ENCODE peak calls at places on chromosome 10, in four cellular contexts. O is HCT116, F is HepG2, T is K562. A is an unnamed sample.
A peak's percentile ranks its signal among the peaks of the same experiment; 100 is the strongest.

GRCh38 chr10:98438715-98439114 is 8.0 kb downstream of the HPS1 start:
- DNase-seq in T (no peak), F (no peak), O (no peak), A (no peak)

GRCh38 chr10:79140906-79141305 is 72.1 kb downstream of the ZMIZ1 start:
- DNase-seq in F (no peak), T (no peak), O (no peak), A (no peak)

GRCh38 chr10:58919927-58920654 is 256.4 kb upstream of the PHYHIPL start:
- DNase-seq in O (peak; percentile 94), F (peak; percentile 12), T (no peak), A (peak; percentile 72)

GRCh38 chr10:28906934-28907333 is 229.6 kb downstream of the BAMBI start:
- DNase-seq in F (no peak), O (no peak), T (no peak), A (no peak)

GRCh38 chr10:105643662-105644061 is 1002.6 kb downstream of the SORCS3 start:
- DNase-seq in O (no peak), F (no peak), T (no peak), A (no peak)

GRCh38 chr10:119546009-119546408 is 3.5 kb upstream of the RGS10 start:
- DNase-seq in O (no peak), T (no peak), F (no peak), A (no peak)

GRCh38 chr10:26334932-26335573 is 103.1 kb upstream of the APBB1IP start:
- DNase-seq in O (peak; percentile 66), F (peak; percentile 50), T (peak; percentile 64), A (peak; percentile 60)

GRCh38 chr10:8726087-8726486 is 671.6 kb downstream of the GATA3 start:
- DNase-seq in O (no peak), F (no peak), T (no peak), A (no peak)

GRCh38 chr10:24383681-24384106 is 174.8 kb downstream of the KIAA1217 start:
- DNase-seq in F (peak; percentile 63), O (peak; percentile 81), T (peak; percentile 78), A (peak; percentile 33)

GRCh38 chr10:11162828-11163599 is 145.3 kb downstream of the CELF2 start:
- DNase-seq in F (no peak), T (peak; percentile 47), O (no peak), A (no peak)

GRCh38 chr10:42491801-42492200 is 146.6 kb downstream of the ZNF33B start:
- DNase-seq in F (no peak), O (no peak), T (no peak), A (no peak)

GRCh38 chr10:22816298-22816653 is 101.9 kb upstream of the PIP4K2A start:
- DNase-seq in T (peak; percentile 50), F (no peak), O (peak; percentile 89), A (peak; percentile 32)

GRCh38 chr10:110617455-110618162 is 26.5 kb upstream of the RBM20 start:
- DNase-seq in O (no peak), T (no peak), F (no peak), A (no peak)

GRCh38 chr10:70441161-70441876 is at the start of gene NODAL:
- DNase-seq in O (no peak), F (no peak), T (no peak), A (no peak)

DNA sequence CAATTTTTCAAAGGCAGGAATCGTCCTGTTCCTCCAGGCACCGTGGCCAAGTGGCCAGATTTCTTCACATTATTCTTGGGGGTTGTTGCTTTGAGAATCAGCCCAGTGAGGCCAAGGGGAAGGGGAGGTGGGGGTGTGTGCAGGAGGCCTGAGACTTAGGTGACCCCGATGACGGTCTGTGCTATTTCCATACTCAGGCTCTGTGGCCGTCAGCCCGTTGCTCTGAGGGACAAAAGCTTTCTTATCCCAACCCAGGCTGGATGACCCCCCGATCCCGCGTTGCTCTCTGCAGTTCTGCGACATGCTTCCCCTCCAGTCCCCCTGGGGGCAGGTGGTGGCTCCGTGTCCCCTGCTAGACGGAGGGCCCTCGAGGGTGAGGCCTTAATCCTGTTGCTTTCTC is 14.2 kb downstream of the DOCK1 start:
- DNase-seq in O (no peak), F (no peak), T (no peak), A (no peak)
- TF ChIP-seq TCF7L2 in O (no peak), F (no peak), T (no peak), A (no peak)

GRCh38 chr10:88902328-88902789 is 22.3 kb downstream of the STAMBPL1 start:
- DNase-seq in T (no peak), F (no peak), O (no peak), A (no peak)
- H3K27ac ChIP-seq in T (no peak overlapping the region), F (no peak overlapping the region), O (no peak overlapping the region), A (no peak overlapping the region)

GRCh38 chr10:102419561-102420442 is 834 bp upstream of the FBXL15 start:
- DNase-seq in F (peak; percentile 35), T (peak; percentile 83), O (no peak), A (no peak)
- TF ChIP-seq TCF7L2 in F (no peak), T (no peak), O (no peak), A (no peak)

GRCh38 chr10:613661-614340 is 75.7 kb downstream of the DIP2C start:
- DNase-seq in F (no peak), T (no peak), O (no peak), A (no peak)
- H3K27ac ChIP-seq in F (no peak overlapping the region), T (no peak overlapping the region), O (no peak overlapping the region), A (no peak overlapping the region)

GRCh38 chr10:126143117-126143516 is 245.2 kb downstream of the ADAM12 start:
- DNase-seq in T (no peak), F (no peak), O (no peak), A (no peak)

GRCh38 chr10:126153686-126154628 is 234.3 kb downstream of the ADAM12 start:
- DNase-seq in F (no peak), O (no peak), T (no peak), A (no peak)

DNA sequence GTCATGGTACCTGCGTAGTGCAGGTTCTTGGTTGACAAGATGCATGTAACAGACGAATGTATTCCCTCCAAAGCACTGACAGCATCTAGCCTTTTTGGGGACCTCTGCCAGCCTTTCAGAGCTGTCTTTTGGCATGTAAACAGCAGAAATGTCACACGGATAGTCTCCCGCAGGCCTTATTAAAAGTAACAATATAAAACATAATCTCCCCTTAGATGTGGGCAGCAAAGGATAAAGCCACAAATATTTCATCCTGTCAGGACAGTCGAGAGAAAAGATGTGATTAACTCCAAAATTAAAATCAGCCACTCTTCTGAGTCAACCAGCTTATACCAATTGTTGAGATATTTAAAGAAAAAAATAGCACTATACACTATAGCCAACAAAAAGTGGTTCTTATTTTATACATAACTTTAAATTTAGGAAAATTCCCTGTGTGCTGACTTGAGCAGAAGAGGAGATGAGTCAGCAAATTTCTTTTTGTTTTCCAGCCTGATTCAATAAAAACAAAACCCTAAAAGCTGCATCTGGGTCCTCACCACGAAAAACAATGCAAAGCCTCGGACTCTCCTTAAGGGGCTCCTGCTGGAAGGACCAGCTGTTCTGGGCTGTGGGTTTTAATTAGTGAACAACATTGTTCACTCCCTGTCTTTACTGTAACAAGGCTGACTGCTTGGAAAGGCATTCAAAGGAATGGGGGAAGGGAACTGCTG is 240.3 kb downstream of the ADAM12 start:
- DNase-seq in T (no peak), F (no peak), O (no peak), A (no peak)
- TF ChIP-seq TCF7L2 in T (no peak), F (no peak), O (no peak), A (no peak)

GRCh38 chr10:95285556-95285955 is 5.2 kb downstream of the PDLIM1 start:
- DNase-seq in O (no peak), T (no peak), F (no peak), A (no peak)

GRCh38 chr10:95286707-95287106 is 4.1 kb downstream of the PDLIM1 start:
- DNase-seq in T (no peak), F (no peak), O (no peak), A (no peak)

GRCh38 chr10:95282115-95282514 is 8.7 kb downstream of the PDLIM1 start:
- DNase-seq in T (no peak), O (no peak), F (peak; percentile 50), A (no peak)

GRCh38 chr10:95287281-95287680 is 3.5 kb downstream of the PDLIM1 start:
- DNase-seq in T (no peak), O (no peak), F (no peak), A (no peak)

GRCh38 chr10:95284807-95285206 is 6.0 kb downstream of the PDLIM1 start:
- DNase-seq in T (no peak), O (no peak), F (no peak), A (no peak)
- H3K27ac ChIP-seq in T (no peak overlapping the region), O (no peak overlapping the region), F (peak overlapping the region; percentile 41), A (no peak overlapping the region)